ENCODE peak calls at places on chromosome 1, in seven cellular contexts. B is GM12891, R is GM12878, K is H1, V is SK-N-SH, A is K562, D is HepG2. X is an unnamed sample.

GRCh38 chr1:8431779-8432178 is 113.9 kb downstream of the SLC45A1 start:
- DNase-seq in B (no peak), R (no peak), K (no peak), V (no peak), A (no peak), D (no peak), X (no peak)

GRCh38 chr1:165853528-165854075 is 26.2 kb downstream of the UCK2 start:
- DNase-seq in B (no peak), R (no peak), K (no peak), V (no peak), A (no peak), D (no peak), X (no peak)

GRCh38 chr1:165369255-165369848 is 12.8 kb upstream of the LMX1A start:
- DNase-seq in B (no peak), R (no peak), K (peak; percentile 87), V (peak; percentile 72), A (peak; percentile 77), D (peak; percentile 21), X (peak; percentile 29)

GRCh38 chr1:21497466-21498061 is 11.7 kb upstream of the ALPL start:
- DNase-seq in B (no peak), R (no peak), K (peak; percentile 70), V (no peak), A (peak; percentile 53), D (peak; percentile 43), X (no peak)

GRCh38 chr1:110393286-110393685 is 2.5 kb upstream of the SLC16A4 start:
- DNase-seq in B (no peak), R (no peak), K (no peak), V (no peak), A (no peak), D (no peak), X (no peak)

GRCh38 chr1:53286950-53287349 is 40.9 kb downstream of the LRP8 start:
- DNase-seq in B (no peak), R (no peak), K (no peak), V (peak; percentile 70), A (no peak), D (no peak), X (no peak)

GRCh38 chr1:3420218-3420951 is 34.1 kb upstream of the ARHGEF16 start:
- DNase-seq in B (no peak), R (no peak), K (no peak), V (no peak), A (no peak), D (no peak), X (no peak)

GRCh38 chr1:80059940-80060339 is 1053.4 kb upstream of the ADGRL4 start:
- DNase-seq in B (no peak), R (no peak), K (no peak), V (no peak), A (no peak), D (no peak), X (no peak)

GRCh38 chr1:145878724-145879123 is 6.9 kb downstream of the ANKRD35 start:
- DNase-seq in B (no peak), R (no peak), K (no peak), V (no peak), A (no peak), D (no peak), X (no peak)

GRCh38 chr1:25356848-25357247 is 18.7 kb downstream of the TMEM50A start:
- DNase-seq in B (no peak), R (no peak), K (no peak), V (no peak), A (no peak), D (no peak), X (no peak)

GRCh38 chr1:113415256-113416189 is 25.2 kb downstream of the MAGI3 start:
- DNase-seq in B (no peak), R (no peak), K (no peak), V (no peak), A (peak; percentile 13), D (no peak), X (no peak)

GRCh38 chr1:231218078-231218477 is 22.9 kb upstream of the GNPAT start:
- DNase-seq in B (no peak), R (no peak), K (no peak), V (no peak), A (no peak), D (no peak), X (no peak)

GRCh38 chr1:47651311-47652089 is 213.7 kb downstream of the FOXD2 start:
- DNase-seq in B (no peak), R (no peak), K (no peak), V (no peak), A (no peak), D (no peak), X (no peak)

GRCh38 chr1:224294775-224295174 is 35.2 kb downstream of the NVL start:
- DNase-seq in B (no peak), R (no peak), K (no peak), V (no peak), A (no peak), D (no peak), X (no peak)
- TF ChIP-seq TAF1 in B (no peak), R (no peak), K (no peak), V (no peak), A (no peak), D (no peak), X (no peak)

GRCh38 chr1:197252981-197253380 is 15.1 kb upstream of the CRB1 start:
- DNase-seq in B (no peak), R (no peak), K (no peak), V (no peak), A (no peak), D (no peak), X (no peak)
- TF ChIP-seq POLR2AphosphoS5 in B (no peak), R (no peak), K (no peak), V (no peak), A (no peak), D (no peak), X (no peak)

GRCh38 chr1:221813887-221814286 is 72.0 kb upstream of the DUSP10 start:
- DNase-seq in B (no peak), R (no peak), K (no peak), V (no peak), A (no peak), D (no peak), X (no peak)
- TF ChIP-seq TAF1 in B (no peak), R (no peak), K (no peak), V (no peak), A (no peak), D (no peak), X (no peak)

DNA sequence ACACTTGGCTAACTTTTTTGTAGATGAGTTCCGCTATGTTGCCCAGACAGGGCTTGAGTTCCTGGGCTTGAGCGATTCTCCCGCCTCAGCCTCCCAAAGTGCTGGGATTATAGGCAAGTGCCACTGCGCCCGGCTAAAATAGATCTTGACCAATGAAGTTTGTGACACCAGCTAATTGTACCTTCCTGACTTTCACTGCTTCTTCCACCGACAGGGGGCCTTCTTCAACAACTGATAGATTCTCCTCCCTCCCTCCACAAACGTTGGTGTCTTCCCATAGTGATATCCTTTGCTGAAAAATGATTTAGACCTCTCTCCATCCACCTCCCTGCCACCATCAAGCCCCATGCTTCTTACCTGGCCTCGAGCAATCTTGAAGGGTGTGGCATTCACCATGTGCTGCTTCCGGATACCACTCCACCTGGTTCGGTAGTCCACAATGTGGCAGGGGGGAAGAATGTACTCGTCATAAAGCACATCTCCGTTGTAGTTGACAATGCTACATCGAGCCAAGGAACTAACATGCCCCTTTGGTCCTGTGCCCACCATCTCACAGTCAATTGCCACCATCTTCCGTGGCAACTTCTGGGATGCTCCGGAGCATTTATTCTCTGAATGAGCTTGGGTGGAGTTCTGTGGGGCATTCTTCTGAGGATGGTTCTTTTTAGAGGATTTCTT is 1.6 kb upstream of the METTL25B start:
- DNase-seq in B (no peak), R (no peak), K (no peak), V (peak; percentile 66), A (peak; percentile 43), D (peak; percentile 64), X (no peak)
- TF ChIP-seq POLR2AphosphoS5 in B (no peak), R (no peak), K (no peak), V (no peak), A (peak; percentile 25), D (no peak), X (no peak)

DNA sequence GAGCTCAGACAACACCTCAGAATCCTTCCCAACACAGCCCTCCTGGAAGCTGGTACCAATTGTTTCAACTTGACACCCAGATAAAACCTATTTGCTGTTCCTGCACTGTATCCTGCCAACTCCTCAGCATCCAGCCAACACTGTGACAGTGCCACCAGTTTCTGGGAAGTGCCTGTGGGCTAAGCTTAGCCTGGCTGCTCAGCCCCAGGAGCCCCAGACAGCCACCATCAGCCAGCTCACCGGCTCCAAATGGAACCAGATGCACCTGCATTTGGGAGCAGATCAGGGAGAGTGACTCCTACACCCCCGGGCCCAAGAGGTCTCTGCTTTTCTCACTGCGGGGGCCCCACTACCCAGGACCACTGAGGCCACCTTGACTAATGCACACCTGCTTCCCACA is 24.9 kb downstream of the KCNN3 start:
- DNase-seq in B (no peak), R (no peak), K (no peak), V (no peak), A (no peak), D (no peak), X (no peak)
- TF ChIP-seq TAF1 in B (no peak), R (no peak), K (no peak), V (no peak), A (no peak), D (no peak), X (no peak)

GRCh38 chr1:43524804-43525203 is 5.9 kb upstream of the PTPRF start:
- DNase-seq in B (no peak), R (no peak), K (no peak), V (no peak), A (peak; percentile 69), D (no peak), X (no peak)
- TF ChIP-seq POLR2AphosphoS5 in B (no peak), R (no peak), K (no peak), V (no peak), A (no peak), D (no peak), X (no peak)

DNA sequence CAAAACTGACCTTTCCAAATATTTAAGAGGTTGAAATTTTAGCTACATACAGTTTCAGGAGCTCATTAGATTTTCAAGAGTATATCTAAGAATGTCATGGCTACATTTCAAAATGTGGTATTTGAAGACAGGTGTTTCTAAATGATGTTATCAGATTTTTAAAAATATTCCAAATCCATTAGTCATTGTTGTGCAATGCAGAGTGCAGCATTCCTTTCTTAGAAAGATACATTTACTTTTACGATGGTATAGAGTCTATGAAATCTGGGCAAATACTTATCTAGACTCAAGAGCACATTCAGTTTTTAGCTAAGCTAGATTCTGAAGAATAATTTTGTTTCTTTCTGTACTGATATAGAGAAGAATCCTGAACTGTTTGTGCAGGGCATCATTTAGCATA is 230.3 kb downstream of the CHRM3 start:
- DNase-seq in B (no peak), R (no peak), K (no peak), V (no peak), A (no peak), D (no peak), X (no peak)
- TF ChIP-seq TAF1 in B (no peak), R (no peak), K (no peak), V (no peak), A (no peak), D (no peak), X (no peak)

X was measured in GM12892.